ENCODE peak calls at places on chromosomes 7 and 10, in five cellular contexts. T, I, B, P and H are unnamed samples.

GRCh38 chr10:71255817-71256660 is 43.7 kb downstream of the UNC5B start:
- DNase-seq in B (no peak), I (peak), T (peak), P (no peak), H (no peak)

GRCh38 chr7:30366606-30367005 is 82.2 kb downstream of the ZNRF2 start:
- DNase-seq in P (no peak), I (no peak), T (peak), B (no peak), H (no peak)

GRCh38 chr7:48938539-48938938 is 14.2 kb downstream of the CDC14C start:
- DNase-seq in B (no peak), P (no peak), I (no peak), T (peak), H (no peak)

GRCh38 chr10:124106241-124106905 is 13.0 kb upstream of the CHST15 start:
- DNase-seq in T (peak), P (peak), I (peak), B (peak), H (no peak)

GRCh38 chr10:107280293-107280692 is 115.8 kb upstream of the SORCS1 start:
- DNase-seq in P (no peak), I (no peak), B (no peak), T (no peak), H (no peak)

GRCh38 chr7:92717982-92718716 is 118.2 kb downstream of the CDK6 start:
- DNase-seq in P (no peak), T (peak), B (peak), I (peak), H (no peak)

GRCh38 chr7:76047305-76047810 is 442 bp downstream of the STYXL1 start:
- DNase-seq in I (no peak), P (no peak), T (no peak), B (no peak), H (no peak)

GRCh38 chr10:17851611-17852010 is 42.5 kb downstream of the MRC1 start:
- DNase-seq in I (peak), P (peak), B (no peak), T (no peak), H (no peak)

GRCh38 chr10:53023411-53023810 is 250.8 kb upstream of the MBL2 start:
- DNase-seq in B (no peak), P (no peak), T (no peak), I (no peak), H (no peak)

GRCh38 chr10:104577861-104578480 is 63.1 kb upstream of the SORCS3 start:
- DNase-seq in B (no peak), I (no peak), T (no peak), P (no peak), H (no peak)

GRCh38 chr10:24884316-24884715 is 68.1 kb downstream of the PRTFDC1 start:
- DNase-seq in T (no peak), B (no peak), I (no peak), P (no peak), H (no peak)

GRCh38 chr7:157549612-157550299 is 213.0 kb downstream of the DNAJB6 start:
- DNase-seq in T (no peak), B (no peak), P (no peak), I (no peak), H (peak)

GRCh38 chr7:99808766-99809165 is 19.0 kb upstream of the CYP3A43 start:
- DNase-seq in I (no peak), P (no peak), B (no peak), T (no peak), H (no peak)

GRCh38 chr10:103395754-103396066 is 565 bp downstream of the ATP5MK start:
- DNase-seq in I (no peak), T (peak), P (no peak), B (no peak), H (no peak)

GRCh38 chr7:30937426-30937825 is 25.8 kb downstream of the AQP1 start:
- DNase-seq in P (no peak), B (no peak), I (no peak), T (no peak), H (no peak)

GRCh38 chr10:62424026-62424425 is 49.9 kb downstream of the ZNF365 start:
- DNase-seq in P (no peak), B (no peak), I (no peak), T (no peak), H (no peak)

GRCh38 chr7:24395512-24395911 is 111.5 kb downstream of the NPY start:
- DNase-seq in T (no peak), I (no peak), B (no peak), P (no peak), H (no peak)

GRCh38 chr10:89163265-89163995 is 43.7 kb downstream of the CH25H start:
- DNase-seq in B (peak), P (peak), T (no peak), I (no peak), H (no peak)

GRCh38 chr10:71229726-71230655 is 17.6 kb downstream of the UNC5B start:
- DNase-seq in B (no peak), I (no peak), P (peak), T (no peak), H (peak)

GRCh38 chr10:125756196-125756595 is 19.4 kb downstream of the MMP21 start:
- DNase-seq in I (no peak), P (no peak), T (no peak), B (no peak), H (no peak)

GRCh38 chr7:98250789-98251188 is 1.2 kb downstream of the TECPR1 start:
- DNase-seq in B (no peak), P (no peak), I (no peak), T (no peak), H (no peak)

GRCh38 chr10:76129213-76129612 is 697.8 kb downstream of the LRMDA start:
- DNase-seq in T (no peak), P (no peak), I (no peak), B (no peak), H (no peak)

GRCh38 chr10:6624392-6624791 is 44.3 kb upstream of the PRKCQ start:
- DNase-seq in P (no peak), B (no peak), T (peak), I (no peak), H (no peak)

GRCh38 chr10:117159390-117159789 is 21.3 kb upstream of the VAX1 start:
- DNase-seq in P (no peak), T (no peak), I (no peak), B (no peak), H (no peak)

GRCh38 chr7:69276011-69276729 is 322.1 kb upstream of the AUTS2 start:
- DNase-seq in P (no peak), B (no peak), T (peak), I (no peak), H (no peak)

GRCh38 chr10:60140681-60141632 is 234.6 kb upstream of the CCDC6 start:
- DNase-seq in T (peak), I (peak), P (peak), B (no peak), H (no peak)

GRCh38 chr7:129091484-129092002 is 36.6 kb upstream of the TNPO3 start:
- DNase-seq in P (peak), I (peak), B (peak), T (peak), H (no peak)

GRCh38 chr10:128631801-128632241 is 505.6 kb upstream of the MKI67 start:
- DNase-seq in T (peak), P (no peak), I (no peak), B (no peak), H (no peak)

GRCh38 chr10:50512743-50513416 is 110.9 kb downstream of the SGMS1 start:
- DNase-seq in P (no peak), B (peak), I (no peak), T (no peak), H (no peak)

GRCh38 chr10:126905776-126906703 is 812 bp downstream of the DOCK1 start:
- DNase-seq in I (peak), T (peak), P (peak), B (no peak), H (peak)

GRCh38 chr10:6187278-6187677 is 15.5 kb upstream of the PFKFB3 start:
- DNase-seq in I (no peak), T (no peak), B (no peak), P (no peak), H (no peak)

GRCh38 chr7:129089521-129090212 is 34.8 kb upstream of the TNPO3 start:
- DNase-seq in B (peak), I (no peak), P (no peak), T (peak), H (no peak)

GRCh38 chr10:44759122-44759521 is 152.0 kb upstream of the TMEM72 start:
- DNase-seq in B (no peak), P (no peak), T (no peak), I (no peak), H (no peak)

GRCh38 chr7:44569958-44570357 is 3.8 kb downstream of the DDX56 start:
- DNase-seq in I (no peak), B (no peak), T (no peak), P (no peak), H (no peak)

GRCh38 chr7:44568771-44569560 is 4.7 kb downstream of the DDX56 start:
- DNase-seq in T (no peak), I (no peak), P (no peak), B (no peak), H (peak)

GRCh38 chr7:44565795-44566559 is 7.7 kb downstream of the DDX56 start:
- DNase-seq in T (no peak), B (no peak), P (no peak), I (no peak), H (peak)

GRCh38 chr7:44566680-44567079 is 7.0 kb downstream of the DDX56 start:
- DNase-seq in T (no peak), B (no peak), P (no peak), I (no peak), H (peak)

DNA sequence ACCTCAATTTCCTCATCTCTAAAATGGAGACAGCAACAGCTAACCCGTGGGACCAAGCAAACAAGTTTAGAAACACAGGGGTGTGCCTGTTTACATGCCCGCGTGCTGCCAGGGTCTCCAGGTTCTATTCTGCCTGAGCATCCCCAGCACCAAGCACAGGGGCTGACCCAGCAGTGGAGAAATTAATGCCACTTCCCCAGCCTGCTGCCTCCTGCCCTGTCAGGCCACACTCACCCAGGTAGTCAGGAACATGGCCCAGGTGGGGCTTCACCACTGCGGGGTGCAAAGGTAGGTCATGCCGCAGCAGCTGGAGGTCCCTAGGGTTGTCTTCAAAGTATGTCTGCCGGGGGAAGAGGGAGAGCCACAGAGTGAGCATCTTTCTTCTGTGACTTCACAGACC is 5.8 kb downstream of the DDX56 start:
- DNase-seq in B (no peak), P (no peak), T (no peak), I (no peak), H (peak)
- TF ChIP-seq CTCF in B (no peak), P (no peak), T (no peak), I (no peak), H (no peak)

GRCh38 chr7:2936891-2937580 is 92.9 kb upstream of the GNA12 start:
- DNase-seq in P (no peak), B (no peak), T (no peak), I (no peak), H (peak)
- TF ChIP-seq CTCF in P (no peak), B (no peak), T (no peak), I (no peak), H (no peak)

GRCh38 chr7:77798394-77799077 is at the start of the genes PHTF2 and TMEM60:
- DNase-seq in P (peak), T (peak), B (peak), I (peak), H (peak)

GRCh38 chr7:77800730-77801129 is 2.2 kb downstream of the PHTF2 start:
- DNase-seq in T (no peak), B (no peak), I (no peak), P (no peak), H (no peak)

GRCh38 chr7:77800158-77800557 is 1.6 kb downstream of the PHTF2 start:
- DNase-seq in P (no peak), B (peak), I (no peak), T (peak), H (no peak)

GRCh38 chr7:77797734-77798393 is 370 bp downstream of the TMEM60 start:
- DNase-seq in T (no peak), B (no peak), P (no peak), I (no peak), H (no peak)

GRCh38 chr7:77799078-77799964 is 748 bp downstream of the PHTF2 start:
- DNase-seq in B (no peak), P (peak), I (peak), T (peak), H (no peak)
- TF ChIP-seq CTCF in B (no peak), P (no peak), I (no peak), T (no peak), H (peak)

GRCh38 chr10:12631787-12632562 is 282.6 kb downstream of the CAMK1D start:
- DNase-seq in B (no peak), I (no peak), T (no peak), P (no peak), H (no peak)

GRCh38 chr10:12635127-12635541 is 285.8 kb downstream of the CAMK1D start:
- DNase-seq in T (peak), P (no peak), B (no peak), I (no peak), H (no peak)

GRCh38 chr10:12631216-12631615 is 281.9 kb downstream of the CAMK1D start:
- DNase-seq in I (no peak), B (no peak), T (peak), P (no peak), H (no peak)

GRCh38 chr10:12634532-12634931 is 285.2 kb downstream of the CAMK1D start:
- DNase-seq in I (no peak), T (no peak), B (no peak), P (no peak), H (no peak)

GRCh38 chr10:12633776-12634390 is 284.5 kb downstream of the CAMK1D start:
- DNase-seq in P (no peak), I (no peak), B (no peak), T (no peak), H (no peak)
- TF ChIP-seq CTCF in P (no peak), I (no peak), B (no peak), T (no peak), H (no peak)

DNA sequence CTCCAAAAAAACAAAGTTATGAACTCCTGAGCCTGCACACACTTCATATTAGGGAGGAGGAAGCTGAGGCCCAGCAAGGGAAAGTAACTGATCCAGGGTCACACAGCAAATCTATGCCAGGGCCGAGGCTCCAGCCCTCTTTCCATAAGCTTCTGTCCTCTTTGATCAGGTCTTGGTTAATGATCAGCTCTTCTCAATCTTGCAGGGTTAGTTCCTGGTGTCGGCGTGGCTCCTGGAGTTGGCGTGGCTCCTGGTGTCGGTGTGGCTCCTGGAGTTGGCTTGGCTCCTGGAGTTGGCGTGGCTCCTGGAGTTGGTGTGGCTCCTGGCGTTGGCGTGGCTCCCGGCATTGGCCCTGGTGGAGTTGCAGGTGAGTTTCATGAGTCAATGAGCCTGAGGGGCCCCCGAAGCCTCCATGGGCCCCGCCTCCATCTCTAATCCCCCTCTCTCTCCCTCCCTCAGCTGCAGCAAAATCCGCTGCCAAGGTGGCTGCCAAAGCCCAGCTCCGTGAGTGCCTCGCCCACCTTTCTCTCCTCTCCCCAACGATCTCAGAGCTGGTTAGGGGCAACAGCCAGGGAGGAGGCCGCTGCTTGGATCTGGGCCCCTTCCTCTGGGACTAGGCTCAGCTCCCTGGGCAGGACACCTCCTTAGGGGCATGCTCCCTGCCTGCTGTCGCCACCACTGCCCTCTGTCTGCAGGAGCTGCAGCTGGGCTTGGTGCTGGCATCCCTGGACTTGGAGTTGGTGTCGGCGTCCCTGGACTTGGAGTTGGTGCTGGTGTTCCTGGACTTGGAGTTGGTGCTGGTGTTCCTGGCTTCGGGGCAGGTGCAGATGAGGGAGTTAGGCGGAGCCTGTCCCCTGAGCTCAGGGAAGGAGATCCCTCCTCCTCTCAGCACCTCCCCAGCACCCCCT is 23.7 kb upstream of the LIMK1 start:
- DNase-seq in B (no peak), I (peak), P (no peak), T (peak), H (peak)
- TF ChIP-seq CTCF in B (no peak), I (no peak), P (no peak), T (no peak), H (peak)

DNA sequence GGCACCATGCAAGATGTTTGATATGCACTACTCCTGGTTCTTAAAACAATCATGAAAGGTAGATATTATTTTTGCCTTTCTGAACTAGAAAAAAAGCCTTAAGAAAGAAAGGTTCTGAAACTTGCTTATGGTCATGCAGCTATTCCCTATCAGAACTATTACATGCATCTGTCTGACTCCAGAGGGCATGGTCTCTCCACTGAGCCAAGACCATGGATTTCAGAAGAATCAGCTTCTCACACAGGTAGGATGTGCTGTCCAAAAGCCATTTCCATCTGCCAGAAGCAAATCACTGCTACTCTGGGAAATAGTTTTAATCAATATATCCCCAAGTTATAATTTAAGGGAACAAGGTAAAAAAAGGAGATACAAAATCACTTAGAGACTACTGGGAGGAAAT is 69.5 kb downstream of the STK17A start:
- DNase-seq in P (no peak), T (no peak), B (no peak), I (no peak), H (no peak)
- TF ChIP-seq CTCF in P (no peak), T (no peak), B (no peak), I (no peak), H (peak)

GRCh38 chr7:5284304-5285281 is 1.9 kb downstream of the SLC29A4 start:
- DNase-seq in P (peak), T (no peak), B (no peak), I (peak), H (no peak)
- TF ChIP-seq CTCF in P (no peak), T (no peak), B (peak), I (no peak), H (peak)

DNA sequence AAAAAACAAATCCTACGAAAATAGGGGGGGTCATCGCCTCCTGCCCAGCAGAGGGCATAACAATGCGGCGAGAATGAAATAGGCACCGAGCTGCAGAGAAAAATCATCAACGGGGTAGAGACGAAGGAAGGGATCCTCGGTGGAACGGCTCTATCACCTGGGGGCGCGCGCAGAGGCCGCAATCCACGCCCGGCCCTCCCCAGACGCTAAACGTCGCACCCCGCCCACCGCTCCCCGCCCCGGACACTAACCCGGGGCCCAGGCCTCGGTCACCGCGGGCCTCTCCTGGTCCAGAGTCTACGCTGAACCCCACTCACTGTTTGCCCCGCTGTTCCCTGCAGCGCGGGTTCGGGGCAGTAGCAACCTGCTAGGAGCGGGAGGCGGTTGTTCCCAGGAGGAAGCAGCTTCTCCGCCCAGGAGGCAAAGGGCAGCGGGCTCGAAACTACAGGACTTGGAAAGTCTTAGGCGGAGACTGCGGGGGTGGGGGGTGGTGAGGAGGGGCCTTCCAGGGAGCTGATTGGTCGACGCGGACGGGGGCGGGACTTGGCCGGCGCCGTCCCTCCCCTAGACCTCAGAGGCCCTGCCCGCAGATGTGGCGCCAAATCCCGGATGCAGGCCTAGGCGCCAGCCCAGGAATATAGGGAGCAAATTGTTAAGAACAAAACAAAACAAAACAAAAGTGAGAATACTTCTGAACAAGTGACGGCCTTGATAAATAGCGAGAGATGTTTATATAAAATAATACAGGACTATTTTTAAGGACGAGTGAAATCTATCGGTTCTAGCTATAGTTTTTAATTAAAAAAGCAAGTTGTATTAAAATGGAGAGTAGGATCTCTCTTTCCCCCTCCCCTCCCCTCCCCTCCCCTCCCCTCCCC is at the start of gene TCAF1:
- DNase-seq in T (peak), I (peak), P (peak), B (peak), H (peak)
- TF ChIP-seq CTCF in T (peak), I (peak), P (no peak), B (peak), H (peak)

GRCh38 chr10:22453320-22453719 is 108.0 kb downstream of the SPAG6 start:
- DNase-seq in B (no peak), I (no peak), P (no peak), T (no peak), H (no peak)
- TF ChIP-seq CTCF in B (no peak), I (no peak), P (no peak), T (no peak), H (no peak)